ENCODE peak calls at places on chromosomes 13 and 19, in seven cellular contexts. One of them, this sample, is unnamed.

GRCh38 chr19:42199440-42200115 is 17.9 kb downstream of the DEDD2 start:
- DNase-seq in effector memory CD4-positive, alpha-beta T cell: peak
- DNase-seq in BE2C: no peak
- DNase-seq in uterus: no peak
- DNase-seq in right cardiac atrium: peak
- DNase-seq in thoracic aorta: no peak
- DNase-seq in mesendoderm: peak
- DNase-seq in this sample: peak

GRCh38 chr13:77832339-77833100 is 86.1 kb downstream of the EDNRB start:
- DNase-seq in effector memory CD4-positive, alpha-beta T cell: no peak
- DNase-seq in BE2C: no peak
- DNase-seq in uterus: no peak
- DNase-seq in right cardiac atrium: no peak
- DNase-seq in thoracic aorta: no peak
- DNase-seq in mesendoderm: no peak
- DNase-seq in this sample: no peak

GRCh38 chr19:53076984-53077383 is 26.2 kb downstream of the ZNF160 start:
- DNase-seq in effector memory CD4-positive, alpha-beta T cell: no peak
- DNase-seq in BE2C: peak
- DNase-seq in uterus: peak
- DNase-seq in right cardiac atrium: peak
- DNase-seq in thoracic aorta: no peak
- DNase-seq in mesendoderm: peak
- DNase-seq in this sample: no peak

GRCh38 chr13:49569993-49570689 is 15.2 kb downstream of the RCBTB1 start:
- DNase-seq in effector memory CD4-positive, alpha-beta T cell: no peak
- DNase-seq in BE2C: no peak
- DNase-seq in uterus: no peak
- DNase-seq in right cardiac atrium: no peak
- DNase-seq in thoracic aorta: no peak
- DNase-seq in mesendoderm: no peak
- DNase-seq in this sample: no peak

GRCh38 chr13:91139232-91139631 is 208.3 kb upstream of the MIR17HG start:
- DNase-seq in effector memory CD4-positive, alpha-beta T cell: no peak
- DNase-seq in BE2C: no peak
- DNase-seq in uterus: no peak
- DNase-seq in right cardiac atrium: no peak
- DNase-seq in thoracic aorta: no peak
- DNase-seq in mesendoderm: no peak
- DNase-seq in this sample: no peak

GRCh38 chr19:5751709-5752108 is 31.3 kb downstream of the CATSPERD start:
- DNase-seq in effector memory CD4-positive, alpha-beta T cell: no peak
- DNase-seq in BE2C: no peak
- DNase-seq in uterus: no peak
- DNase-seq in right cardiac atrium: no peak
- DNase-seq in thoracic aorta: no peak
- DNase-seq in mesendoderm: no peak
- DNase-seq in this sample: no peak

GRCh38 chr13:48873598-48873997 is 102.1 kb upstream of the FNDC3A start:
- DNase-seq in effector memory CD4-positive, alpha-beta T cell: no peak
- DNase-seq in BE2C: peak
- DNase-seq in uterus: no peak
- DNase-seq in right cardiac atrium: no peak
- DNase-seq in thoracic aorta: no peak
- DNase-seq in mesendoderm: peak
- DNase-seq in this sample: no peak

GRCh38 chr13:33441015-33441414 is 155.5 kb upstream of the STARD13 start:
- DNase-seq in effector memory CD4-positive, alpha-beta T cell: no peak
- DNase-seq in BE2C: peak
- DNase-seq in uterus: no peak
- DNase-seq in right cardiac atrium: no peak
- DNase-seq in thoracic aorta: no peak
- DNase-seq in mesendoderm: peak
- DNase-seq in this sample: no peak

GRCh38 chr19:40348961-40349507 is 539 bp downstream of the PLD3 start:
- DNase-seq in effector memory CD4-positive, alpha-beta T cell: no peak
- DNase-seq in BE2C: no peak
- DNase-seq in uterus: no peak
- DNase-seq in right cardiac atrium: no peak
- DNase-seq in thoracic aorta: no peak
- DNase-seq in mesendoderm: peak
- DNase-seq in this sample: no peak

GRCh38 chr13:28438598-28439334 is 56.2 kb downstream of the FLT1 start:
- DNase-seq in effector memory CD4-positive, alpha-beta T cell: no peak
- DNase-seq in BE2C: no peak
- DNase-seq in uterus: no peak
- DNase-seq in right cardiac atrium: no peak
- DNase-seq in thoracic aorta: no peak
- DNase-seq in mesendoderm: peak
- DNase-seq in this sample: no peak

GRCh38 chr13:97252735-97253134 is 30.6 kb downstream of the MBNL2 start:
- DNase-seq in effector memory CD4-positive, alpha-beta T cell: no peak
- DNase-seq in BE2C: no peak
- DNase-seq in uterus: no peak
- DNase-seq in right cardiac atrium: no peak
- DNase-seq in thoracic aorta: no peak
- DNase-seq in mesendoderm: no peak
- DNase-seq in this sample: no peak

GRCh38 chr13:108213946-108214345 is 1.4 kb downstream of the LIG4 start:
- DNase-seq in effector memory CD4-positive, alpha-beta T cell: no peak
- DNase-seq in BE2C: no peak
- DNase-seq in uterus: no peak
- DNase-seq in right cardiac atrium: no peak
- DNase-seq in thoracic aorta: no peak
- DNase-seq in mesendoderm: no peak
- DNase-seq in this sample: no peak
- H3K4me3 ChIP-seq in effector memory CD4-positive, alpha-beta T cell: no peak
- H3K4me3 ChIP-seq in BE2C: peak
- H3K4me3 ChIP-seq in uterus: no peak
- H3K4me3 ChIP-seq in right cardiac atrium: peak
- H3K4me3 ChIP-seq in thoracic aorta: peak
- H3K4me3 ChIP-seq in mesendoderm: no peak
- H3K4me3 ChIP-seq in this sample: no peak

GRCh38 chr19:10421240-10421948 is 1.1 kb downstream of the PDE4A start:
- DNase-seq in effector memory CD4-positive, alpha-beta T cell: no peak
- DNase-seq in BE2C: no peak
- DNase-seq in uterus: no peak
- DNase-seq in right cardiac atrium: no peak
- DNase-seq in thoracic aorta: no peak
- DNase-seq in mesendoderm: no peak
- DNase-seq in this sample: peak
- H3K4me3 ChIP-seq in effector memory CD4-positive, alpha-beta T cell: no peak
- H3K4me3 ChIP-seq in BE2C: peak
- H3K4me3 ChIP-seq in uterus: no peak
- H3K4me3 ChIP-seq in right cardiac atrium: no peak
- H3K4me3 ChIP-seq in thoracic aorta: no peak
- H3K4me3 ChIP-seq in mesendoderm: no peak
- H3K4me3 ChIP-seq in this sample: no peak

GRCh38 chr13:39554371-39554770 is 48.6 kb downstream of the LHFPL6 start:
- DNase-seq in effector memory CD4-positive, alpha-beta T cell: no peak
- DNase-seq in BE2C: no peak
- DNase-seq in uterus: no peak
- DNase-seq in right cardiac atrium: no peak
- DNase-seq in thoracic aorta: no peak
- DNase-seq in mesendoderm: no peak
- DNase-seq in this sample: no peak
- H3K4me3 ChIP-seq in effector memory CD4-positive, alpha-beta T cell: no peak
- H3K4me3 ChIP-seq in BE2C: no peak
- H3K4me3 ChIP-seq in uterus: no peak
- H3K4me3 ChIP-seq in right cardiac atrium: no peak
- H3K4me3 ChIP-seq in thoracic aorta: no peak
- H3K4me3 ChIP-seq in mesendoderm: no peak
- H3K4me3 ChIP-seq in this sample: no peak

GRCh38 chr13:113187263-113187669 is 21.2 kb downstream of the PCID2 start:
- DNase-seq in effector memory CD4-positive, alpha-beta T cell: peak
- DNase-seq in BE2C: peak
- DNase-seq in uterus: peak
- DNase-seq in right cardiac atrium: peak
- DNase-seq in thoracic aorta: peak
- DNase-seq in mesendoderm: peak
- DNase-seq in this sample: no peak
- H3K4me3 ChIP-seq in effector memory CD4-positive, alpha-beta T cell: no peak
- H3K4me3 ChIP-seq in BE2C: peak
- H3K4me3 ChIP-seq in uterus: no peak
- H3K4me3 ChIP-seq in right cardiac atrium: no peak
- H3K4me3 ChIP-seq in thoracic aorta: no peak
- H3K4me3 ChIP-seq in mesendoderm: no peak
- H3K4me3 ChIP-seq in this sample: no peak

DNA sequence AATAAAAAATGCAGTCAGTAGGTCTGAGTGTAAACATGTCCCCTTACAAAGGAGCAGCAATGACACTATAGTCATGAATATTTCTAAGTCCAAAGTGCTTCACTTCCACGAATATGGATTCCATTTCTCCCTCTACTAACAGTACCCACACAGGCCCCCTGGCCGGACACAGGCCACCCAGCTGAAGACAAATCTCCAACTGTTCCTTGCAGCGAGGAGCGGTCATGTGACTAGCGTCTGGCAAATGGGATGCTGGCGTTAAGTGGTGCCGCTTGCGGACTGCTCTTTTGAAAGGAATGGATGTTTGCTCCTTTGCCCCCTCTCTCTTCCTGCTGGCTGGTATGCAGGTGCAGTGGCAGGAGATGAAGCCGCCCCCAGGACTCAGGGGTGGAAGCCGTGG is 16.2 kb downstream of the PPP1R12C start:
- DNase-seq in effector memory CD4-positive, alpha-beta T cell: no peak
- DNase-seq in BE2C: no peak
- DNase-seq in uterus: no peak
- DNase-seq in right cardiac atrium: no peak
- DNase-seq in thoracic aorta: no peak
- DNase-seq in mesendoderm: no peak
- DNase-seq in this sample: no peak
- H3K4me3 ChIP-seq in effector memory CD4-positive, alpha-beta T cell: no peak
- H3K4me3 ChIP-seq in BE2C: no peak
- H3K4me3 ChIP-seq in uterus: no peak
- H3K4me3 ChIP-seq in right cardiac atrium: no peak
- H3K4me3 ChIP-seq in thoracic aorta: no peak
- H3K4me3 ChIP-seq in mesendoderm: no peak
- H3K4me3 ChIP-seq in this sample: no peak

DNA sequence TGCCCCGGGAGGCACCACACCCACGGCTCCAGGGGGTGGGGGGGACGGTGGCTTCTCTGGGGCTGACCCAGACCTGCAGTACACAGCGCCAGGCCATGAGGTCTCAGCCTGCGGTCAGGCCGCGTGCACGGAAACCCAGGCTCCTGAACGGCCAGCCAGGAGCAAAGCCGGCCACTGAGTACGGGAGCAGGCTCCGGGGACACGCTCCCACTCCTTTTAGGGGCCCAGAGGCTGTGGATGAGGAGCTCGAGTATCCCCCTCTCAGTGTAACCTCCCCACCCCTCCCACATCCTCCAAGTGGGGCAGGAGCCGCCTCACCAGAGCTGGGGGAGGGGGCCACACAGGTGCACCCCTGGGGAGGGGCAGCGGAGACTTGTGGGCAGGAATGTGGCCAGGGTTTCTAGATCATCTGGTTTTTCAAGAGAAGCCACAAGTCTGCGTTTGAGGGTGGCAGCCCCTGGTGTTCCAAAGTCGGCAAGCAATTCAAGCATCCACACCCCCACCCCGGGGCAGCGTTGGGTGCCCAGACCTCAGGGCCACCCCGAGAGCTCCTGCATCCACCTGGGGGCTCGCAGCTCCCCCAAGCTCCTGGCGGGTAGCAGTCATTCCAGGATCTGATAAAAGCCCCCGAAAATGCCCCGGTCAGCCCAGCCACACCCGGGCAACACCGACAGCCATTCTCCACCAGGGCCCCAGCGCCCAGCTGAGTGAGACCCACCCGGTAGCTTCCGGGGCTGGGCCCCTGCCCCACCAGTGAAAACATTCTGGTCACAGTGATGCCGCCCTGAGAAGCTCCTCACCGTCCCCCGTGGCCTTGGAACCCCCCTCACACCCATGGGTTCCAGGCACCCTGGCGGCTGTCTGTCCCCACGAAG is 6.1 kb downstream of the SBNO2 start:
- DNase-seq in effector memory CD4-positive, alpha-beta T cell: no peak
- DNase-seq in BE2C: peak
- DNase-seq in uterus: no peak
- DNase-seq in right cardiac atrium: no peak
- DNase-seq in thoracic aorta: no peak
- DNase-seq in mesendoderm: no peak
- DNase-seq in this sample: no peak
- H3K4me3 ChIP-seq in effector memory CD4-positive, alpha-beta T cell: no peak
- H3K4me3 ChIP-seq in BE2C: no peak
- H3K4me3 ChIP-seq in uterus: peak
- H3K4me3 ChIP-seq in right cardiac atrium: no peak
- H3K4me3 ChIP-seq in thoracic aorta: no peak
- H3K4me3 ChIP-seq in mesendoderm: no peak
- H3K4me3 ChIP-seq in this sample: no peak

DNA sequence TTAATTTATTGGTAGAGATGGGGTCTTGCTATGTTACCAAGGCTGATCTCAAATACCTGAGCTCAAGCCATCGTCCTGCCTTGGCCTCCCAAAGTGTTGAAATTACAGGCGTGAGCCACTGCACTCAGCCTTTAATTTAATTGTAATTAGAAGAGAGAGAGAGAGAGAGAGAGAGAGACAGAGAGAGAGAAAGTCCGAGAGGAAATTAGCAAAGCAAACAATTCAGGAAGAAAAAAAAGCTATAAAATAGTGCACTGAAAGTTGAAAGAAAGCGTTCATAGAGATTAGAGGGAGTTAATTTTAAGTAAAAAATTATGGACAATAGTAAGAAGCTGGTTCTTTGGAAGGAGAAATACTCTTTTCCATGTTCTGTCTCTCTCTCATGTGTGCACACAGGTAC is 7.0 kb downstream of the GPR32 start:
- DNase-seq in effector memory CD4-positive, alpha-beta T cell: no peak
- DNase-seq in BE2C: no peak
- DNase-seq in uterus: no peak
- DNase-seq in right cardiac atrium: no peak
- DNase-seq in thoracic aorta: no peak
- DNase-seq in mesendoderm: no peak
- DNase-seq in this sample: no peak
- H3K4me3 ChIP-seq in effector memory CD4-positive, alpha-beta T cell: no peak
- H3K4me3 ChIP-seq in BE2C: no peak
- H3K4me3 ChIP-seq in uterus: no peak
- H3K4me3 ChIP-seq in right cardiac atrium: no peak
- H3K4me3 ChIP-seq in thoracic aorta: no peak
- H3K4me3 ChIP-seq in mesendoderm: no peak
- H3K4me3 ChIP-seq in this sample: no peak

GRCh38 chr19:37654118-37654517 is 1.1 kb downstream of the ZFP30 start:
- DNase-seq in effector memory CD4-positive, alpha-beta T cell: no peak
- DNase-seq in BE2C: no peak
- DNase-seq in uterus: no peak
- DNase-seq in right cardiac atrium: no peak
- DNase-seq in thoracic aorta: no peak
- DNase-seq in mesendoderm: no peak
- DNase-seq in this sample: no peak
- H3K4me3 ChIP-seq in effector memory CD4-positive, alpha-beta T cell: peak
- H3K4me3 ChIP-seq in BE2C: peak
- H3K4me3 ChIP-seq in uterus: peak
- H3K4me3 ChIP-seq in right cardiac atrium: peak
- H3K4me3 ChIP-seq in thoracic aorta: peak
- H3K4me3 ChIP-seq in mesendoderm: peak
- H3K4me3 ChIP-seq in this sample: peak